ENCODE peak calls at places on chromosomes 11 and 22, in six cellular contexts. X, N, Q, S, P and V are unnamed samples. For H3K9me3, the result is how much of the 10 kb centered on the place peaks cover.

GRCh38 chr22:39518996-39519680 is 1.2 kb upstream of the ATF4 start:
- ATAC-seq in X (no peak), N (peak), Q (peak), S (peak), P (peak), V (no peak)

GRCh38 chr11:16992846-16993245 is 21.4 kb downstream of the PLEKHA7 start:
- ATAC-seq in X (no peak), N (no peak), Q (no peak), S (no peak), P (no peak), V (no peak)

GRCh38 chr11:45212566-45213315 is 66.3 kb downstream of the PRDM11 start:
- ATAC-seq in X (no peak), N (peak), Q (no peak), S (peak), P (peak), V (no peak)

GRCh38 chr22:18119409-18120110 is 9.0 kb downstream of the TUBA8 start:
- ATAC-seq in X (peak), N (no peak), Q (no peak), S (no peak), P (no peak), V (no peak)

GRCh38 chr11:95371147-95371546 is 140.1 kb upstream of the SESN3 start:
- ATAC-seq in X (peak), N (no peak), Q (no peak), S (no peak), P (no peak), V (no peak)

GRCh38 chr22:39617342-39617741 is 46.8 kb downstream of the CACNA1I start:
- ATAC-seq in X (no peak), N (no peak), Q (no peak), S (no peak), P (no peak), V (no peak)

GRCh38 chr11:125379565-125380343 is 116.3 kb downstream of the FEZ1 start:
- ATAC-seq in X (no peak), N (no peak), Q (no peak), S (no peak), P (no peak), V (no peak)

GRCh38 chr11:108669711-108670110 is 4.8 kb downstream of the DDX10 start:
- ATAC-seq in X (no peak), N (no peak), Q (no peak), S (no peak), P (no peak), V (no peak)

GRCh38 chr11:35590412-35590811 is 27.8 kb upstream of the FJX1 start:
- ATAC-seq in X (no peak), N (no peak), Q (no peak), S (no peak), P (no peak), V (no peak)

GRCh38 chr22:23376256-23376655 is 195.9 kb downstream of the BCR start:
- ATAC-seq in X (no peak), N (peak), Q (peak), S (peak), P (peak), V (no peak)

GRCh38 chr11:68468217-68468828 is 7.8 kb downstream of the PPP6R3 start:
- ATAC-seq in X (no peak), N (no peak), Q (peak), S (no peak), P (peak), V (no peak)

GRCh38 chr11:24779791-24780190 is 282.9 kb downstream of the LUZP2 start:
- ATAC-seq in X (no peak), N (no peak), Q (no peak), S (no peak), P (no peak), V (no peak)

GRCh38 chr11:112817376-112817775 is 143.8 kb upstream of the NCAM1 start:
- ATAC-seq in X (no peak), N (no peak), Q (no peak), S (no peak), P (no peak), V (no peak)

GRCh38 chr11:46367244-46367915 is 14.1 kb upstream of the MDK start:
- ATAC-seq in X (peak), N (peak), Q (peak), S (peak), P (peak), V (peak)

GRCh38 chr22:28899199-28899853 is 16.0 kb downstream of the ZNRF3 start:
- ATAC-seq in X (no peak), N (no peak), Q (peak), S (no peak), P (no peak), V (no peak)

GRCh38 chr22:43008509-43008908 is 6.4 kb downstream of the PACSIN2 start:
- ATAC-seq in X (peak), N (no peak), Q (no peak), S (no peak), P (no peak), V (peak)

GRCh38 chr22:19942886-19943664 is 1.5 kb upstream of the TXNRD2 start:
- ATAC-seq in X (peak), N (peak), Q (peak), S (peak), P (peak), V (peak)

GRCh38 chr11:125101596-125101995 is 9.8 kb downstream of the TMEM218 start:
- ATAC-seq in X (no peak), N (no peak), Q (no peak), S (no peak), P (no peak), V (no peak)

GRCh38 chr11:65560555-65561418 is 2.6 kb upstream of the LTBP3 start:
- ATAC-seq in X (peak), N (no peak), Q (no peak), S (peak), P (peak), V (peak)

DNA sequence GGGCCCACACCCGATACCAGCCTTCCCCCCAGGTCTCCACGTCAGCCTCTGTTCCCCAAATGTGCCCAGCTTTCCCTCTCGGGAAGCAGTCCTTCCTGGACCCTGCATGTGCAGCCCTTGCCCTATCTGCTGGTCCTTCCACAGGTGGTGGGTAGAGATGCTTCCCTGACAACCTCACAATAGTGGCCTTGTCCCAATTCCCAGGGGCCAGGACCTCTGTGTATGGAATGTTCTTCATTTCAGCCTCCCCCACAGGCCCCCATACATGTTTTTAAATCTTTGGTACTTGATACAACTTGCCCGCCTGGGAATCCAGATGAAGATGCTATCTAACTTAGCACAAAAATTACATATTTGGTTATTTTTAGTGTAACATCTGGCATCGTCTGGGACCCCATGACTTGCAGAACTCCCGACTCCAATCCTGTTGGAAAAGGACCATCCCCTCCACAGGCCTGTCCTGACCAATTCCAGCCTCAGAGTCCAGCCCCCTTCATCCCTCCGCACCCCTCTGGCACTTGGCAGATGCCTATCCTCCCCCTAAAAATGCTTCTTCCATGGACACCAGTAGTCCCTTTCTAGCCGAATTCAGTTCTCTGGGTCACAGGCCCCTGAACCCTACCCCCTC is 39.6 kb downstream of the ANO1 start:
- ATAC-seq in X (no peak), N (no peak), Q (no peak), S (no peak), P (no peak), V (no peak)
- TF ChIP-seq POLR2A in X (no peak), N (no peak), Q (no peak), S (no peak), P (no peak), V (no peak)

DNA sequence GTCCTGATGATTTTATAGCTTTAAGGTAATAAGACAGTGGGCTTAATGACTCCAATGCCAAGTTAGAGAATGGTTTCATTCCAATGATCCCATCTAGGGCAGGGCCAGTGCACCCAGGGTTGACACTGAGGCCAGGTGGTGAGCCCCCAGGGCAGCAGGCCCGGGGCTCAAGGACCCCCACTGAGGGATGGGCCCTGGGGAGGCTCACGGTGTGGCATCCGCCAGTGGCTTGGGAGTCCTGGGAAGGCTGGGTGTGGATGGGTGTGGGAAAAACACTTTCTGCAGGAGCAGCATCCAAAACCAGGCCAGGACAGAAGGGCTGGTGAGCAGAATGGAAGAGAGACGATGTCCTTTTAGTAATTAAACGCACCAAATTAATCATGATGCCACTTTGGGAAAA is 626.3 kb downstream of the TBC1D22A start:
- ATAC-seq in X (no peak), N (no peak), Q (no peak), S (no peak), P (no peak), V (no peak)
- H3K9me3 ChIP-seq in X (under half), N (under half), Q (under half), S (under half), P (under half), V (under half)

GRCh38 chr11:97756571-97757335 is 1264.0 kb upstream of the CNTN5 start:
- ATAC-seq in X (no peak), N (no peak), Q (no peak), S (no peak), P (no peak), V (no peak)

GRCh38 chr11:97751405-97751804 is 1269.3 kb upstream of the CNTN5 start:
- ATAC-seq in X (peak), N (no peak), Q (no peak), S (no peak), P (no peak), V (no peak)

GRCh38 chr11:97751952-97752351 is 1268.8 kb upstream of the CNTN5 start:
- ATAC-seq in X (no peak), N (no peak), Q (no peak), S (no peak), P (no peak), V (no peak)

GRCh38 chr11:97754976-97755375 is 1265.8 kb upstream of the CNTN5 start:
- ATAC-seq in X (no peak), N (no peak), Q (no peak), S (no peak), P (no peak), V (no peak)
- TF ChIP-seq EP300 in X (no peak), N (no peak), Q (no peak), S (no peak), P (no peak), V (no peak)

DNA sequence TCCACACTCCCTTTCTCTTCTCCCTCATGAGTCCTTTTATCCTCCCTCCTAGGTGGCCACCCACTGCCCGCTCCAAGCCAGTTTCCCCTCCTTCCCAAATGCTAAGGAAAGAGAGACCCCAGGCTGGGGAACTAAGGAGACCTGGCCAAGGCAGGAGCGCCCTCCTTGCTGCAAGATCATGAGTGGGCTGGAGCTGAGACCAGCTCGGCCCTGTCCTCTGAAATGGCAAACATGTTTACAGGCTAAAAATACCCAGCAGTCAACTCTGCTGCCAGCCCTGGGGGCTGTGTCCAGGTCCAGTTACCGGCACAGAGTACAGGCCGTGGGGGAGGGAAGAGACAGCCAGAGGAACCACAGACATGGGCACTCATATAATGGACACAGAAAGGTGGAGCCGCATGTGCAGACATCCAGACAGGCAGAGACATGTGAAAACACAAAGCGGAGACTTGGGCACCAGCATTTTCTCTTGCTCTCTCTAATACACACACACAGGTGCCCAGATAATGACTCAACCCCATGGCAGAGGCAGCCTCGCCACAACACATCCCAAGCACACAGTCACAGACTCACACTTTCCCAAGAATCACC is 1.2 kb upstream of the AHNAK start:
- ATAC-seq in X (no peak), N (no peak), Q (no peak), S (peak), P (peak), V (no peak)
- TF ChIP-seq POLR2A in X (no peak), N (no peak), Q (no peak), S (no peak), P (peak), V (peak)

GRCh38 chr22:49005557-49005956 is 822.1 kb downstream of the BRD1 start:
- ATAC-seq in X (no peak), N (no peak), Q (no peak), S (no peak), P (no peak), V (no peak)
- H3K9me3 ChIP-seq in X (under half), N (under half), Q (under half), S (under half), P (under half), V (under half)

DNA sequence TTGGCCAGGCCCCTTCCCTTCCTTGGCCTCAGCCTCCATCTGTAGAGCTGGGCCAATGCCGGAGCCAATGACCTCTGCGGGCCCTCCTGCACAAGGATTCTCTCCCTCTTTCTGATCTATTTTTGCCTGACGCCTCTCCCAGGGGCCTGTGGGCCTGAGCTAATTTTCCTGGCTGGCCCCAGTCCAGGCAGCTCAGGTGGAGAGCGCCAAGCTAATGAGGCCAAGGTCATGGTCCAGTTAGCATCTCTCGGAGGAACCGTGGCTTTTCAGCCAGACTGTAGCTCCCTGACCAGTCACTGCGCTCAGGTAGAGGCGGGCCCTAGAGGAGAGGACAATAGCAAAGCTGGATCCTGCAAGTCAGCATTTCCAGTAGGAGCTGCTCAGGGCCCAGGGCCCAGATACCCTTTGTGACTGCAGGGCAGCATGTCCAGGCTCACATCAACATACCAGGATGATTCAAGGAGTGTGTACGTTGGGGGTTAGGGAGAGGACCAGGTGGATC is 43.5 kb downstream of the APOL3 start:
- ATAC-seq in X (no peak), N (no peak), Q (no peak), S (no peak), P (peak), V (no peak)
- TF ChIP-seq EP300 in X (no peak), N (no peak), Q (no peak), S (no peak), P (no peak), V (no peak)